ENCODE peak calls at places on chromosomes 5 and 9, in six cellular contexts. M is esophagus squamous epithelium, D is cardiac fibroblast, F is heart right ventricle, E is WERI-Rb-1, S is midbrain. T is an unnamed sample.

GRCh38 chr5:174733091-174733690 is 8.8 kb downstream of the MSX2 start:
- DNase-seq in M (no peak), D (no peak), F (no peak), E (no peak), S (no peak), T (no peak)

GRCh38 chr5:29337030-29337429 is 1856.5 kb upstream of the CDH6 start:
- DNase-seq in M (no peak), D (no peak), F (no peak), E (no peak), S (no peak), T (no peak)

GRCh38 chr5:78968781-78969180 is 16.3 kb downstream of the ARSB start:
- DNase-seq in M (no peak), D (no peak), F (no peak), E (no peak), S (no peak), T (no peak)

GRCh38 chr9:78577507-78577906 is 280.6 kb downstream of the PSAT1 start:
- DNase-seq in M (no peak), D (no peak), F (no peak), E (peak), S (no peak), T (no peak)

GRCh38 chr9:8659121-8659520 is 859.5 kb upstream of the DMAC1 start:
- DNase-seq in M (no peak), D (no peak), F (no peak), E (no peak), S (no peak), T (no peak)

GRCh38 chr9:19049872-19050636 is 827 bp downstream of the RRAGA start:
- DNase-seq in M (no peak), D (peak), F (no peak), E (no peak), S (peak), T (peak)

GRCh38 chr9:13759624-13760023 is 480.1 kb upstream of the MPDZ start:
- DNase-seq in M (no peak), D (no peak), F (no peak), E (no peak), S (no peak), T (no peak)

GRCh38 chr5:157993201-157993600 is 134.3 kb upstream of the CLINT1 start:
- DNase-seq in M (no peak), D (no peak), F (no peak), E (peak), S (no peak), T (no peak)

GRCh38 chr5:140785905-140786686 is at the start of gene PCDHA1:
- DNase-seq in M (no peak), D (no peak), F (no peak), E (no peak), S (peak), T (no peak)

GRCh38 chr5:132003170-132003744 is 8.2 kb downstream of the ACSL6 start:
- DNase-seq in M (no peak), D (no peak), F (peak), E (peak), S (peak), T (no peak)

GRCh38 chr5:39176740-39177628 is 42.4 kb downstream of the FYB1 start:
- DNase-seq in M (no peak), D (no peak), F (no peak), E (no peak), S (no peak), T (no peak)

GRCh38 chr9:126797903-126798302 is 6.9 kb upstream of the ZBTB43 start:
- DNase-seq in M (no peak), D (no peak), F (no peak), E (no peak), S (no peak), T (no peak)

GRCh38 chr9:76817489-76817888 is 53.3 kb downstream of the PCA3 start:
- DNase-seq in M (no peak), D (peak), F (no peak), E (no peak), S (no peak), T (no peak)

GRCh38 chr9:134299068-134299467 is 27.2 kb upstream of the RXRA start:
- DNase-seq in M (no peak), D (no peak), F (no peak), E (no peak), S (no peak), T (no peak)

GRCh38 chr5:39093351-39093749 is 19.2 kb upstream of the RICTOR start:
- DNase-seq in M (no peak), D (peak), F (no peak), E (no peak), S (no peak), T (no peak)

GRCh38 chr5:40570408-40571129 is 109.1 kb upstream of the PTGER4 start:
- DNase-seq in M (no peak), D (peak), F (no peak), E (peak), S (no peak), T (no peak)

GRCh38 chr5:155189981-155190380 is 176.4 kb downstream of the KIF4B start:
- DNase-seq in M (no peak), D (no peak), F (no peak), E (no peak), S (no peak), T (no peak)

GRCh38 chr5:135243194-135244191 is 155.5 kb downstream of the MACROH2A1 start:
- DNase-seq in M (no peak), D (no peak), F (peak), E (peak), S (no peak), T (no peak)

GRCh38 chr5:1208743-1209551 is 7.6 kb downstream of the SLC6A19 start:
- DNase-seq in M (no peak), D (peak), F (peak), E (peak), S (no peak), T (peak)

GRCh38 chr9:4010309-4010708 is 289.6 kb downstream of the GLIS3 start:
- DNase-seq in M (no peak), D (no peak), F (no peak), E (no peak), S (no peak), T (no peak)

GRCh38 chr5:29054694-29055093 is 2016.3 kb upstream of the CDH9 start:
- DNase-seq in M (no peak), D (no peak), F (no peak), E (no peak), S (no peak), T (no peak)

GRCh38 chr9:12640021-12640587 is 53.1 kb upstream of the TYRP1 start:
- DNase-seq in M (no peak), D (peak), F (no peak), E (no peak), S (peak), T (peak)

GRCh38 chr9:131714161-131714646 is 25.7 kb downstream of the RAPGEF1 start:
- DNase-seq in M (no peak), D (peak), F (peak), E (no peak), S (no peak), T (no peak)

GRCh38 chr9:81445331-81445921 is 243.9 kb downstream of the TLE1 start:
- DNase-seq in M (no peak), D (no peak), F (no peak), E (no peak), S (no peak), T (no peak)

GRCh38 chr9:138009016-138009415 is 131.4 kb downstream of the CACNA1B start:
- DNase-seq in M (no peak), D (no peak), F (no peak), E (no peak), S (no peak), T (no peak)

GRCh38 chr5:172858990-172859811 is 25.1 kb downstream of the ERGIC1 start:
- DNase-seq in M (no peak), D (peak), F (peak), E (no peak), S (no peak), T (no peak)

GRCh38 chr9:126058631-126059030 is 268.0 kb upstream of the MVB12B start:
- DNase-seq in M (no peak), D (no peak), F (no peak), E (peak), S (no peak), T (peak)

GRCh38 chr9:125126019-125126746 is 17.1 kb downstream of the SCAI start:
- DNase-seq in M (peak), D (peak), F (peak), E (no peak), S (peak), T (no peak)

GRCh38 chr9:132023409-132024180 is 56.1 kb downstream of the MED27 start:
- DNase-seq in M (no peak), D (no peak), F (no peak), E (peak), S (no peak), T (peak)

T was measured in NCI-H1092 treated with DMSO at 0.1 percent for 48 hours.